ENCODE peak calls at places on chromosome 16, in six cellular contexts. One of them, this sample, is unnamed.

GRCh38 chr16:55672471-55672870 is 16.7 kb downstream of the SLC6A2 start:
- DNase-seq in colonic mucosa: no peak
- DNase-seq in aorta: no peak
- DNase-seq in effector memory CD4-positive, alpha-beta T cell: no peak
- DNase-seq in psoas muscle: peak
- DNase-seq in neuronal stem cell: no peak
- DNase-seq in this sample: no peak

GRCh38 chr16:22093952-22094351 is 1.6 kb downstream of the VWA3A start:
- DNase-seq in colonic mucosa: no peak
- DNase-seq in aorta: no peak
- DNase-seq in effector memory CD4-positive, alpha-beta T cell: no peak
- DNase-seq in psoas muscle: no peak
- DNase-seq in neuronal stem cell: no peak
- DNase-seq in this sample: no peak

GRCh38 chr16:89009343-89010209 is 32.6 kb upstream of the CBFA2T3 start:
- DNase-seq in colonic mucosa: no peak
- DNase-seq in aorta: peak
- DNase-seq in effector memory CD4-positive, alpha-beta T cell: no peak
- DNase-seq in psoas muscle: peak
- DNase-seq in neuronal stem cell: peak
- DNase-seq in this sample: no peak

GRCh38 chr16:80300876-80301275 is 239.9 kb upstream of the DYNLRB2 start:
- DNase-seq in colonic mucosa: no peak
- DNase-seq in aorta: no peak
- DNase-seq in effector memory CD4-positive, alpha-beta T cell: no peak
- DNase-seq in psoas muscle: no peak
- DNase-seq in neuronal stem cell: no peak
- DNase-seq in this sample: no peak

GRCh38 chr16:82050909-82051357 is 15.9 kb downstream of the HSD17B2 start:
- DNase-seq in colonic mucosa: no peak
- DNase-seq in aorta: no peak
- DNase-seq in effector memory CD4-positive, alpha-beta T cell: no peak
- DNase-seq in psoas muscle: no peak
- DNase-seq in neuronal stem cell: no peak
- DNase-seq in this sample: no peak

GRCh38 chr16:55471448-55472097 is 7.4 kb upstream of the MMP2 start:
- DNase-seq in colonic mucosa: no peak
- DNase-seq in aorta: peak
- DNase-seq in effector memory CD4-positive, alpha-beta T cell: no peak
- DNase-seq in psoas muscle: no peak
- DNase-seq in neuronal stem cell: no peak
- DNase-seq in this sample: no peak

GRCh38 chr16:626174-626765 is 4.5 kb upstream of the WFIKKN1 start:
- DNase-seq in colonic mucosa: no peak
- DNase-seq in aorta: peak
- DNase-seq in effector memory CD4-positive, alpha-beta T cell: no peak
- DNase-seq in psoas muscle: peak
- DNase-seq in neuronal stem cell: no peak
- DNase-seq in this sample: no peak

GRCh38 chr16:23182675-23183485 is at the start of gene SCNN1G:
- DNase-seq in colonic mucosa: peak
- DNase-seq in aorta: no peak
- DNase-seq in effector memory CD4-positive, alpha-beta T cell: no peak
- DNase-seq in psoas muscle: peak
- DNase-seq in neuronal stem cell: peak
- DNase-seq in this sample: no peak

GRCh38 chr16:6081320-6081976 is 983.9 kb upstream of the EEF2KMT start:
- DNase-seq in colonic mucosa: peak
- DNase-seq in aorta: no peak
- DNase-seq in effector memory CD4-positive, alpha-beta T cell: no peak
- DNase-seq in psoas muscle: no peak
- DNase-seq in neuronal stem cell: peak
- DNase-seq in this sample: no peak

GRCh38 chr16:35687071-35687470 is 2227.7 kb downstream of the TP53TG3F start:
- DNase-seq in colonic mucosa: no peak
- DNase-seq in aorta: no peak
- DNase-seq in effector memory CD4-positive, alpha-beta T cell: no peak
- DNase-seq in psoas muscle: no peak
- DNase-seq in neuronal stem cell: no peak
- DNase-seq in this sample: no peak

GRCh38 chr16:20755238-20755637 is 8.6 kb upstream of the ACSM3 start:
- DNase-seq in colonic mucosa: no peak
- DNase-seq in aorta: no peak
- DNase-seq in effector memory CD4-positive, alpha-beta T cell: no peak
- DNase-seq in psoas muscle: no peak
- DNase-seq in neuronal stem cell: no peak
- DNase-seq in this sample: no peak

GRCh38 chr16:85061566-85061965 is 34.0 kb downstream of the KIAA0513 start:
- DNase-seq in colonic mucosa: no peak
- DNase-seq in aorta: peak
- DNase-seq in effector memory CD4-positive, alpha-beta T cell: no peak
- DNase-seq in psoas muscle: no peak
- DNase-seq in neuronal stem cell: no peak
- DNase-seq in this sample: no peak

GRCh38 chr16:27403601-27403992 is 1.6 kb downstream of the IL21R start:
- DNase-seq in colonic mucosa: no peak
- DNase-seq in aorta: no peak
- DNase-seq in effector memory CD4-positive, alpha-beta T cell: no peak
- DNase-seq in psoas muscle: no peak
- DNase-seq in neuronal stem cell: no peak
- DNase-seq in this sample: no peak

GRCh38 chr16:23679274-23679985 is 741 bp downstream of the PLK1 start:
- DNase-seq in colonic mucosa: peak
- DNase-seq in aorta: no peak
- DNase-seq in effector memory CD4-positive, alpha-beta T cell: no peak
- DNase-seq in psoas muscle: no peak
- DNase-seq in neuronal stem cell: peak
- DNase-seq in this sample: no peak

GRCh38 chr16:10594312-10594950 is 14.0 kb upstream of the EMP2 start:
- DNase-seq in colonic mucosa: peak
- DNase-seq in aorta: no peak
- DNase-seq in effector memory CD4-positive, alpha-beta T cell: no peak
- DNase-seq in psoas muscle: no peak
- DNase-seq in neuronal stem cell: no peak
- DNase-seq in this sample: peak

GRCh38 chr16:12398029-12398735 is 405.5 kb downstream of the CPPED1 start:
- DNase-seq in colonic mucosa: no peak
- DNase-seq in aorta: no peak
- DNase-seq in effector memory CD4-positive, alpha-beta T cell: no peak
- DNase-seq in psoas muscle: no peak
- DNase-seq in neuronal stem cell: no peak
- DNase-seq in this sample: no peak

GRCh38 chr16:10776280-10776679 is 32.6 kb downstream of the NUBP1 start:
- DNase-seq in colonic mucosa: no peak
- DNase-seq in aorta: no peak
- DNase-seq in effector memory CD4-positive, alpha-beta T cell: no peak
- DNase-seq in psoas muscle: no peak
- DNase-seq in neuronal stem cell: no peak
- DNase-seq in this sample: no peak

GRCh38 chr16:66511615-66512500 is 38.1 kb downstream of the TK2 start:
- DNase-seq in colonic mucosa: no peak
- DNase-seq in aorta: no peak
- DNase-seq in effector memory CD4-positive, alpha-beta T cell: no peak
- DNase-seq in psoas muscle: no peak
- DNase-seq in neuronal stem cell: no peak
- DNase-seq in this sample: peak

GRCh38 chr16:13558752-13559151 is 361.2 kb upstream of the ERCC4 start:
- DNase-seq in colonic mucosa: no peak
- DNase-seq in aorta: no peak
- DNase-seq in effector memory CD4-positive, alpha-beta T cell: no peak
- DNase-seq in psoas muscle: no peak
- DNase-seq in neuronal stem cell: no peak
- DNase-seq in this sample: no peak

GRCh38 chr16:54191592-54191991 is 95.0 kb downstream of the IRX3 start:
- DNase-seq in colonic mucosa: no peak
- DNase-seq in aorta: no peak
- DNase-seq in effector memory CD4-positive, alpha-beta T cell: no peak
- DNase-seq in psoas muscle: no peak
- DNase-seq in neuronal stem cell: no peak
- DNase-seq in this sample: no peak

GRCh38 chr16:85570735-85571562 is 42.2 kb upstream of the GSE1 start:
- DNase-seq in colonic mucosa: no peak
- DNase-seq in aorta: peak
- DNase-seq in effector memory CD4-positive, alpha-beta T cell: no peak
- DNase-seq in psoas muscle: peak
- DNase-seq in neuronal stem cell: no peak
- DNase-seq in this sample: no peak

GRCh38 chr16:51666821-51667220 is 515.8 kb upstream of the SALL1 start:
- DNase-seq in colonic mucosa: no peak
- DNase-seq in aorta: no peak
- DNase-seq in effector memory CD4-positive, alpha-beta T cell: no peak
- DNase-seq in psoas muscle: no peak
- DNase-seq in neuronal stem cell: no peak
- DNase-seq in this sample: no peak

GRCh38 chr16:12142157-12142556 is 165.6 kb downstream of the SNX29 start:
- DNase-seq in colonic mucosa: no peak
- DNase-seq in aorta: no peak
- DNase-seq in effector memory CD4-positive, alpha-beta T cell: no peak
- DNase-seq in psoas muscle: no peak
- DNase-seq in neuronal stem cell: no peak
- DNase-seq in this sample: no peak

GRCh38 chr16:70331091-70331490 is 15.6 kb upstream of the DDX19A start:
- DNase-seq in colonic mucosa: no peak
- DNase-seq in aorta: no peak
- DNase-seq in effector memory CD4-positive, alpha-beta T cell: no peak
- DNase-seq in psoas muscle: no peak
- DNase-seq in neuronal stem cell: no peak
- DNase-seq in this sample: no peak

GRCh38 chr16:14240216-14240843 is 169.2 kb downstream of the MRTFB start:
- DNase-seq in colonic mucosa: no peak
- DNase-seq in aorta: no peak
- DNase-seq in effector memory CD4-positive, alpha-beta T cell: no peak
- DNase-seq in psoas muscle: no peak
- DNase-seq in neuronal stem cell: no peak
- DNase-seq in this sample: no peak

GRCh38 chr16:50640391-50640790 is 40.7 kb downstream of the SNX20 start:
- DNase-seq in colonic mucosa: no peak
- DNase-seq in aorta: no peak
- DNase-seq in effector memory CD4-positive, alpha-beta T cell: no peak
- DNase-seq in psoas muscle: no peak
- DNase-seq in neuronal stem cell: no peak
- DNase-seq in this sample: no peak

GRCh38 chr16:79316004-79316458 is 284.5 kb downstream of the MAF start:
- DNase-seq in colonic mucosa: no peak
- DNase-seq in aorta: no peak
- DNase-seq in effector memory CD4-positive, alpha-beta T cell: no peak
- DNase-seq in psoas muscle: no peak
- DNase-seq in neuronal stem cell: no peak
- DNase-seq in this sample: no peak

GRCh38 chr16:66454751-66455150 is 27.7 kb downstream of the BEAN1 start:
- DNase-seq in colonic mucosa: no peak
- DNase-seq in aorta: no peak
- DNase-seq in effector memory CD4-positive, alpha-beta T cell: no peak
- DNase-seq in psoas muscle: no peak
- DNase-seq in neuronal stem cell: no peak
- DNase-seq in this sample: no peak

GRCh38 chr16:55663225-55663624 is 7.4 kb downstream of the SLC6A2 start:
- DNase-seq in colonic mucosa: no peak
- DNase-seq in aorta: no peak
- DNase-seq in effector memory CD4-positive, alpha-beta T cell: no peak
- DNase-seq in psoas muscle: no peak
- DNase-seq in neuronal stem cell: no peak
- DNase-seq in this sample: no peak

GRCh38 chr16:74447578-74447977 is 26.3 kb upstream of the CLEC18B start:
- DNase-seq in colonic mucosa: no peak
- DNase-seq in aorta: no peak
- DNase-seq in effector memory CD4-positive, alpha-beta T cell: no peak
- DNase-seq in psoas muscle: no peak
- DNase-seq in neuronal stem cell: no peak
- DNase-seq in this sample: no peak

GRCh38 chr16:66728804-66729203 is 22.6 kb downstream of the DYNC1LI2 start:
- DNase-seq in colonic mucosa: no peak
- DNase-seq in aorta: no peak
- DNase-seq in effector memory CD4-positive, alpha-beta T cell: no peak
- DNase-seq in psoas muscle: no peak
- DNase-seq in neuronal stem cell: no peak
- DNase-seq in this sample: no peak

GRCh38 chr16:83939266-83939856 is 13.7 kb upstream of the OSGIN1 start:
- DNase-seq in colonic mucosa: no peak
- DNase-seq in aorta: no peak
- DNase-seq in effector memory CD4-positive, alpha-beta T cell: no peak
- DNase-seq in psoas muscle: no peak
- DNase-seq in neuronal stem cell: no peak
- DNase-seq in this sample: no peak
- H3K27ac ChIP-seq in colonic mucosa: no peak
- H3K27ac ChIP-seq in aorta: no peak
- H3K27ac ChIP-seq in effector memory CD4-positive, alpha-beta T cell: no peak
- H3K27ac ChIP-seq in psoas muscle: no peak
- H3K27ac ChIP-seq in neuronal stem cell: no peak
- H3K27ac ChIP-seq in this sample: no peak

DNA sequence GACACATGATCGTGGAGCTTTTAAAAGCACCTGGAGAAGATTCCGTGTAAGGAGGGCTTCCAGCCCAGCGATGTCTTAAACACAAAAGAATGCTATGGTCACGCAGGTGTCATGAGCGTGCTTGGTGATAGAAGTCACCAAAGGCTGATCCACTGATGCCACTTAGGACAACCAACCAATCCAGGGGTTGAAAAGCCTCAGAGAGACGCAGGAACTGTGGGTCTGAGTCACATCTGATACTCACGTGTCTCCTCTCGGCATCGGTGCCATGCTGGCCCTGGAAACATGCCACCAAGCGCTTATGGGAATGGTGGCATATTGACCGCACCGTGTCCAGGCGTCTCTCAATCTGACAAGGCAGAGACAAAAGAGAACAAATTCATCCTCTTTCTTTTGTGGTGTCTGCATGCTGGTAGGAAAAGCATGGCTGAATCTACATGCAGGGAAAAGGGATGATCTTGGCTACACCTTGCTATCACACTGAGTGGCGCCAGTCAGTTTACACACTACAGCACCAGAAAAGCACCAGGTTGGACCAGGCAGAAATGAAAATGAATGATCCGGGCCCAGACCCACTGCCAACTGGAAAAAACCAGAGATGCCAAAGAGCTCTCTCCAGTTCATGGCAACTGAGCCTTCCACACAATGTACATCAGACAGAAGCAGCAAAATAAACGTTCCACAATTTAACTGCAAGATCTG is 38.0 kb downstream of the ARHGAP17 start:
- DNase-seq in colonic mucosa: no peak
- DNase-seq in aorta: no peak
- DNase-seq in effector memory CD4-positive, alpha-beta T cell: no peak
- DNase-seq in psoas muscle: no peak
- DNase-seq in neuronal stem cell: no peak
- DNase-seq in this sample: no peak
- H3K4me3 ChIP-seq in colonic mucosa: no peak
- H3K4me3 ChIP-seq in aorta: no peak
- H3K4me3 ChIP-seq in effector memory CD4-positive, alpha-beta T cell: no peak
- H3K4me3 ChIP-seq in psoas muscle: no peak
- H3K4me3 ChIP-seq in neuronal stem cell: no peak
- H3K4me3 ChIP-seq in this sample: no peak

GRCh38 chr16:67741118-67741517 is 22.0 kb upstream of the GFOD2 start:
- DNase-seq in colonic mucosa: no peak
- DNase-seq in aorta: no peak
- DNase-seq in effector memory CD4-positive, alpha-beta T cell: no peak
- DNase-seq in psoas muscle: no peak
- DNase-seq in neuronal stem cell: no peak
- DNase-seq in this sample: no peak
- H3K27ac ChIP-seq in colonic mucosa: no peak
- H3K27ac ChIP-seq in aorta: no peak
- H3K27ac ChIP-seq in effector memory CD4-positive, alpha-beta T cell: no peak
- H3K27ac ChIP-seq in psoas muscle: no peak
- H3K27ac ChIP-seq in neuronal stem cell: no peak
- H3K27ac ChIP-seq in this sample: no peak

GRCh38 chr16:78290498-78291271 is 191.2 kb downstream of the WWOX start:
- DNase-seq in colonic mucosa: no peak
- DNase-seq in aorta: no peak
- DNase-seq in effector memory CD4-positive, alpha-beta T cell: no peak
- DNase-seq in psoas muscle: no peak
- DNase-seq in neuronal stem cell: no peak
- DNase-seq in this sample: no peak
- H3K4me3 ChIP-seq in colonic mucosa: no peak
- H3K4me3 ChIP-seq in aorta: no peak
- H3K4me3 ChIP-seq in effector memory CD4-positive, alpha-beta T cell: no peak
- H3K4me3 ChIP-seq in psoas muscle: no peak
- H3K4me3 ChIP-seq in neuronal stem cell: peak
- H3K4me3 ChIP-seq in this sample: no peak

This sample was measured in prostate gland.